ENCODE peak calls at places on chromosomes 13 and 19, in four cellular contexts. O is amniotic epithelial cell, F is HuH-7, D is astrocyte of the hippocampus. G is an unnamed sample.

GRCh38 chr13:40240293-40240692 is 426.1 kb downstream of the FOXO1 start:
- DNase-seq in O (no peak), F (no peak), D (no peak), G (no peak)

GRCh38 chr13:34201050-34201913 is 383.3 kb downstream of the RFC3 start:
- DNase-seq in O (peak; percentile 94), F (peak; percentile 16), D (no peak), G (no peak)

GRCh38 chr19:14395710-14396338 is 14.6 kb downstream of the ADGRE5 start:
- DNase-seq in O (no peak), F (no peak), D (no peak), G (no peak)

GRCh38 chr19:21432590-21432989 is 35.7 kb downstream of the ZNF493 start:
- DNase-seq in O (no peak), F (no peak), D (no peak), G (no peak)

GRCh38 chr13:36476661-36477060 is 44.4 kb downstream of the CCNA1 start:
- DNase-seq in O (peak; percentile 8), F (no peak), D (peak; percentile 88), G (no peak)

GRCh38 chr19:35348909-35349611 is 1.4 kb downstream of the FFAR1 start:
- DNase-seq in O (no peak), F (no peak), D (no peak), G (peak; percentile 61)

GRCh38 chr19:23283925-23284324 is 33.7 kb upstream of the ZNF724 start:
- DNase-seq in O (peak; percentile 34), F (peak; percentile 82), D (peak; percentile 44), G (peak; percentile 65)

GRCh38 chr19:33348301-33349010 is 25.1 kb upstream of the CEBPG start:
- DNase-seq in O (peak; percentile 69), F (no peak), D (peak; percentile 8), G (no peak)

GRCh38 chr13:28429685-28430290 is 65.1 kb downstream of the FLT1 start:
- DNase-seq in O (peak; percentile 60), F (no peak), D (no peak), G (no peak)

GRCh38 chr13:99307648-99308339 is 595 bp upstream of the GPR183 start:
- DNase-seq in O (peak; percentile 89), F (no peak), D (peak; percentile 82), G (no peak)

GRCh38 chr13:27201661-27202060 is 30.1 kb upstream of the USP12 start:
- DNase-seq in O (no peak), F (no peak), D (peak; percentile 40), G (no peak)

G was measured in left kidney.